ENCODE peak calls at places on chromosomes 2 and 18, in six cellular contexts. K, D, A, V, B and F are unnamed samples. For H3K36me3, the result is how much of the 10 kb centered on the place peaks cover.

GRCh38 chr18:58186258-58186948 is 142.4 kb downstream of the NEDD4L start:
- DNase-seq in K (no peak), D (peak), A (no peak), V (no peak), B (no peak), F (no peak)

GRCh38 chr2:16546128-16546754 is 119.4 kb downstream of the CYRIA start:
- DNase-seq in K (no peak), D (no peak), A (no peak), V (no peak), B (no peak), F (no peak)

GRCh38 chr2:26614205-26615128 is 26.7 kb downstream of the CIB4 start:
- DNase-seq in K (no peak), D (peak), A (peak), V (no peak), B (no peak), F (no peak)

GRCh38 chr2:202193881-202194353 is 44.5 kb downstream of the SUMO1 start:
- DNase-seq in K (no peak), D (no peak), A (no peak), V (no peak), B (no peak), F (no peak)

GRCh38 chr2:237201461-237202287 is 116.0 kb downstream of the COPS8 start:
- DNase-seq in K (no peak), D (no peak), A (peak), V (no peak), B (no peak), F (peak)

GRCh38 chr2:233012301-233012971 is 620 bp downstream of the NGEF start:
- DNase-seq in K (no peak), D (no peak), A (no peak), V (peak), B (no peak), F (no peak)

GRCh38 chr2:136932700-136933099 is 167.4 kb downstream of the THSD7B start:
- DNase-seq in K (no peak), D (no peak), A (no peak), V (no peak), B (no peak), F (no peak)

GRCh38 chr2:234191819-234192407 is 141.4 kb downstream of the SPP2 start:
- DNase-seq in K (no peak), D (no peak), A (no peak), V (no peak), B (no peak), F (no peak)

GRCh38 chr2:130165293-130166016 is 15.9 kb downstream of the SMPD4 start:
- DNase-seq in K (no peak), D (no peak), A (no peak), V (no peak), B (no peak), F (no peak)

GRCh38 chr2:1632006-1632348 is 112.3 kb downstream of the PXDN start:
- DNase-seq in K (no peak), D (no peak), A (peak), V (no peak), B (no peak), F (no peak)

GRCh38 chr2:172207916-172208315 is 105.2 kb upstream of the DLX2 start:
- DNase-seq in K (no peak), D (no peak), A (no peak), V (no peak), B (no peak), F (no peak)

GRCh38 chr2:176120369-176121307 is 1.9 kb upstream of the HOXD9 start:
- DNase-seq in K (no peak), D (no peak), A (no peak), V (no peak), B (no peak), F (no peak)

GRCh38 chr2:176122633-176123482 is at the start of gene HOXD9:
- DNase-seq in K (no peak), D (no peak), A (peak), V (peak), B (no peak), F (no peak)

GRCh38 chr2:176123483-176123843 is 944 bp downstream of the HOXD9 start:
- DNase-seq in K (no peak), D (no peak), A (no peak), V (no peak), B (no peak), F (no peak)

GRCh38 chr2:176122266-176122632 is 270 bp upstream of the HOXD9 start:
- DNase-seq in K (no peak), D (no peak), A (no peak), V (peak), B (no peak), F (no peak)

DNA sequence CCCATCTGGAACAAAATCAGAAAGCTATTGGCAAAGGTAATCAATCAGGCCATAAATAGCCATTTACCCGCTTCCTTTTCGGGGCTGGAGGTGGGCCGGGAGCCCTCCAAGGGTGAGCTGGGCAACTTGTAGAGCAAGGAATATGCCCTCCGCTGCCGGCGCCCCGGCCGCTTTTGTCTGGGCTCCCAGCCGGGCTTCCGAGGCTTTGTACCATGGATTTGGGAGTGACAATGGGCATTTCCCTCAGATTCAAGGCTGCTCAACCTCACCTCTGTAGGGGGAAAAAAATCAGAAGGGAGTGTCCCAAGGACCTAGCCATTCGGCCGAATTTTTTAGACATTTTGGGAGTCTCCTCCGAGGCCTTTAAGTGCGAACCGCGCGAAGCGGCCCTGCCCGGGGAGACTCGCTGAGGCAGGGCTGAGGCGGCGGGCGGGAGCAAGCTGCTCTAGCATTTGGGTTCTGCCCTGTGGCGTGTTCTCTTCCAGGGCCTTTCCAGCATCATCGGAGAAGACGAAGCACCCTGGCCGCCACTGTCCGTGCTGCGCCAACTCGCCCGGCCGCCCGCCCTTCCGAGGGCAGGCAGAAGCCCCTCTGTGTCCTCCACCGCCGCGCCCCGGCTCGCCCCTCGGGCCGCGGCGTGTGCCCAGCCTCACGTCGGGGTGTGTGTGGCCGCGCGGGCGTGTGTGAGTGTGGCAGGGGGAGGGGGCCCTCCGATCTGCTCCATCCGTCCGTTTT is 975 bp upstream of the HOXD9 start:
- DNase-seq in K (no peak), D (no peak), A (peak), V (no peak), B (no peak), F (no peak)
- H3K4me3 ChIP-seq in K (no peak), D (no peak), A (peak), V (no peak), B (no peak), F (no peak)

DNA sequence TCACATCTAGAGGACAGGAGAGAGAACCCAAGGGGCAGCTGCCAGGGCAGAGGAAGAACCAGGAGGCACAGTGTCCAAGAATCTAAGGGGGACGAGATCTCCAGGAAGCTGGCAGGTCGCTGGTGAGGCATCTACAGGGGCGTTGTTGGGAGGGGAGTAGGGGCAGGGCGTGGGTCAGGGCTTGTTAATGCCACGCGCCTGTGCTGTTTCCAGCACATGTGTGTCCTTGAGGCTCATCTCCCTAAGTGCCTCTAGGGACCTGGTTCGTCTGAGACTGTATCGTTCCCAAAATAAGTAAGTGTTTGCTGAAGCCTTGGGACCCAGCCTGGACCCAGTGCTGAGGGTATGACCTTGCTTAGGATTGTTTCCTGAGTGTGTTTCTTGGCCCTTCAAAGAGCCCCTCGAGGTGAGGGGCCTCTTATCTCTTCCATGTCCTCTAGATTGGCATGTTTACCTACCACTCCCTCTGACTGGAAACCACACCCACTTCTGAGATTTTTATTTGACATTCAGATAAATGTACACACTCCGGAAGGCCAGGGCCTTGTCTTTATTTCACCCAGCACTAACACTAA is 22.2 kb downstream of the HK2 start:
- DNase-seq in K (peak), D (peak), A (no peak), V (peak), B (no peak), F (no peak)
- H3K36me3 ChIP-seq in K (under half), D (under half), A (under half), V (under half), B (under half), F (under half)

GRCh38 chr2:199739413-199740110 is 111.4 kb downstream of the FTCDNL1 start:
- DNase-seq in K (peak), D (peak), A (peak), V (peak), B (peak), F (peak)

GRCh38 chr2:199740111-199740428 is 110.9 kb downstream of the FTCDNL1 start:
- DNase-seq in K (no peak), D (no peak), A (no peak), V (no peak), B (no peak), F (no peak)

GRCh38 chr2:199738723-199739412 is 112.1 kb downstream of the FTCDNL1 start:
- DNase-seq in K (no peak), D (no peak), A (no peak), V (no peak), B (no peak), F (no peak)

DNA sequence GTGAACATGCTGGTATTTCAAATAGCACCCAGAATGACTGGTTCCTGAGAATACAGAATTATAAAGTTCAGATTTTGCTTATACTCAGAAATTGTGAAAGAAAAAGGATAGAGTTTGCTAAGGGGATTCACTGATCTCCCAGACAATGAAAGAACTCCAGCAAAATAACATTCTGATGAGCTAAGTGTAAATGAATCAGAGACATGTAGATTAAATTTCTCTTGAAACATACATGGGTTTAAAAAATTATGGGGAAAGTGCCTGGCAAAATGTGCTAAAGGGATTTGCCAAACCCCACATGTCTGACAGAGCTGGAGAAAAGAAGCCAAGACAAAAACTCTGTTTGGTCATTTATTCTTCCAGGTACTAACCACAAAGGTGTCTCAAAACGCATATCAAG is 116.3 kb downstream of the FTCDNL1 start:
- DNase-seq in K (no peak), D (no peak), A (no peak), V (no peak), B (no peak), F (no peak)
- H3K4me3 ChIP-seq in K (no peak), D (no peak), A (no peak), V (no peak), B (no peak), F (no peak)

GRCh38 chr2:241142063-241142462 is 7.2 kb downstream of the PASK start:
- DNase-seq in K (no peak), D (no peak), A (peak), V (peak), B (no peak), F (no peak)
- H3K36me3 ChIP-seq in K (under half), D (under half), A (under half), V (under half), B (under half), F (under half)

DNA sequence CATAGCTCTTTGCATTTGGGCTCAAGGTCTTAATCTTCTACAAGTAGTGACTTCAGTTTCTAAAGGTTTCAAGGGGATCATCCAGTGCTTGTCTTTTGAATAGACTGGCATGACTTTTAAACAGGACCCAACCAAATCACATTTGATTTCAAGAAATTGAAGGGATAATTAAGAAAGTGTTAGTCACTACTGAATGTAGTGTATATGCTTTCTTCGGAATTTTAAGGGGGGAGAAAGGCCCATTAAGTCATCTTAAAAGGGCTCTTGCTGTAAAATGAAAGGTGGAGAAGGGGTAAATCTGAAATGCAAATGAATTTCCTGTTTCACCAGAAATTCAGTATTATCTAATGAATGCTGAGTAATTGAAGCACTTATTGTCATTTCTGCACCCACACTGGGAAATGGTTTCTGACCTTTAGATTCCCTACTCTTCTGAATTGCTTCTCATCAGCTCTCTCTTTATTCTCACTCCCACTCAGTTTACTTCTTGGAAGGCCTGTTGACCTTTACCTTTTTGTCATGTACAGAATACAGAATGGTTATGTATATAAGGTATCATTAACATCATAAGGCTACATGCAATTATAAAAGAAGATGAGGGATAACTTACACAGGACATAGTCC is 241.4 kb downstream of the SLC8A1 start:
- DNase-seq in K (no peak), D (no peak), A (no peak), V (no peak), B (no peak), F (no peak)
- H3K4me3 ChIP-seq in K (no peak), D (no peak), A (no peak), V (no peak), B (no peak), F (no peak)

DNA sequence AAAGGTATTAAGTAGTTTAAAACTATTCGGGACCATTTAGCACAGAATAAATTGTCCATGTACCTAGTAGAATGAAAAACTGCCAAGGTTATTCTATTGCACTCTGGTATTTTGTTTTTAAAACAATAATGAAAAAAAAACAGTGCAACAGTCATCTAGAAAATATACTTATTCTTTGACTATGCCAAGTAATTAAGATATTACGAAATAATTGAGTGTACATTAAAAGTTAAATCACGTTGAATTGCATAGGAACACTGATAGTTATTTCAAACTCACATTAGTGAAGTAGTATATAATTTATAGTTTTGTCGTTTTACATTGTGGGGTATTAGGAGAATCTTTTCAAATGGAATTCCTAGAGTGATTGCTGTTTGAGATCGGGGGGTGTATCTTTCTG is 20.1 kb downstream of the R3HDM1 start:
- DNase-seq in K (no peak), D (no peak), A (no peak), V (no peak), B (no peak), F (no peak)
- H3K36me3 ChIP-seq in K (under half), D (under half), A (under half), V (under half), B (under half), F (under half)

GRCh38 chr2:144470819-144471218 is 49.1 kb downstream of the ZEB2 start:
- DNase-seq in K (no peak), D (no peak), A (no peak), V (no peak), B (no peak), F (no peak)
- H3K4me3 ChIP-seq in K (no peak), D (no peak), A (no peak), V (no peak), B (no peak), F (no peak)